ENCODE peak calls at places on chromosomes 12 and 14, in five cellular contexts. One of them, this sample, is unnamed.

GRCh38 chr12:100359822-100360221 is 2.9 kb downstream of the SLC17A8 start:
- DNase-seq in tibial nerve: no peak
- DNase-seq in suprapubic skin: no peak
- DNase-seq in HepG2: no peak
- DNase-seq in A549: peak
- DNase-seq in this sample: no peak

GRCh38 chr14:88955470-88955869 is 131.0 kb downstream of the TTC8 start:
- DNase-seq in tibial nerve: no peak
- DNase-seq in suprapubic skin: no peak
- DNase-seq in HepG2: no peak
- DNase-seq in A549: no peak
- DNase-seq in this sample: no peak

GRCh38 chr12:90124289-90124688 is 415.7 kb upstream of the ATP2B1 start:
- DNase-seq in tibial nerve: no peak
- DNase-seq in suprapubic skin: no peak
- DNase-seq in HepG2: no peak
- DNase-seq in A549: peak
- DNase-seq in this sample: no peak

GRCh38 chr12:76158518-76159321 is 74.2 kb upstream of the NAP1L1 start:
- DNase-seq in tibial nerve: no peak
- DNase-seq in suprapubic skin: no peak
- DNase-seq in HepG2: peak
- DNase-seq in A549: peak
- DNase-seq in this sample: peak

GRCh38 chr12:131283191-131283861 is 329.6 kb downstream of the ADGRD1 start:
- DNase-seq in tibial nerve: no peak
- DNase-seq in suprapubic skin: no peak
- DNase-seq in HepG2: no peak
- DNase-seq in A549: no peak
- DNase-seq in this sample: no peak

GRCh38 chr14:50714452-50715073 is 46.5 kb upstream of the SAV1 start:
- DNase-seq in tibial nerve: no peak
- DNase-seq in suprapubic skin: no peak
- DNase-seq in HepG2: peak
- DNase-seq in A549: peak
- DNase-seq in this sample: no peak

GRCh38 chr14:59918824-59919581 is 941 bp upstream of the LRRC9 start:
- DNase-seq in tibial nerve: no peak
- DNase-seq in suprapubic skin: no peak
- DNase-seq in HepG2: peak
- DNase-seq in A549: peak
- DNase-seq in this sample: no peak

GRCh38 chr12:91978143-91978542 is 167.5 kb downstream of the BTG1 start:
- DNase-seq in tibial nerve: no peak
- DNase-seq in suprapubic skin: no peak
- DNase-seq in HepG2: no peak
- DNase-seq in A549: peak
- DNase-seq in this sample: no peak

GRCh38 chr12:121522962-121523361 is 57.9 kb downstream of the KDM2B start:
- DNase-seq in tibial nerve: no peak
- DNase-seq in suprapubic skin: no peak
- DNase-seq in HepG2: no peak
- DNase-seq in A549: no peak
- DNase-seq in this sample: no peak

GRCh38 chr14:96410119-96410518 is 18.2 kb downstream of the AK7 start:
- DNase-seq in tibial nerve: no peak
- DNase-seq in suprapubic skin: no peak
- DNase-seq in HepG2: peak
- DNase-seq in A549: no peak
- DNase-seq in this sample: no peak

GRCh38 chr14:67636361-67636919 is 16.7 kb downstream of the ARG2 start:
- DNase-seq in tibial nerve: no peak
- DNase-seq in suprapubic skin: no peak
- DNase-seq in HepG2: no peak
- DNase-seq in A549: no peak
- DNase-seq in this sample: no peak

GRCh38 chr14:20662968-20663731 is 21.2 kb upstream of the RNASE4 start:
- DNase-seq in tibial nerve: peak
- DNase-seq in suprapubic skin: no peak
- DNase-seq in HepG2: peak
- DNase-seq in A549: peak
- DNase-seq in this sample: peak

GRCh38 chr12:102814691-102815367 is 102.2 kb downstream of the PAH start:
- DNase-seq in tibial nerve: no peak
- DNase-seq in suprapubic skin: no peak
- DNase-seq in HepG2: no peak
- DNase-seq in A549: no peak
- DNase-seq in this sample: no peak

GRCh38 chr14:90715993-90716392 is 100.2 kb downstream of the TTC7B start:
- DNase-seq in tibial nerve: no peak
- DNase-seq in suprapubic skin: no peak
- DNase-seq in HepG2: no peak
- DNase-seq in A549: no peak
- DNase-seq in this sample: no peak

GRCh38 chr12:24853588-24853987 is 95.3 kb downstream of the BCAT1 start:
- DNase-seq in tibial nerve: no peak
- DNase-seq in suprapubic skin: no peak
- DNase-seq in HepG2: no peak
- DNase-seq in A549: no peak
- DNase-seq in this sample: no peak

GRCh38 chr12:101707131-101707782 is 9.8 kb downstream of the CHPT1 start:
- DNase-seq in tibial nerve: no peak
- DNase-seq in suprapubic skin: no peak
- DNase-seq in HepG2: no peak
- DNase-seq in A549: no peak
- DNase-seq in this sample: no peak

GRCh38 chr12:88643685-88644084 is 63.4 kb upstream of the KITLG start:
- DNase-seq in tibial nerve: no peak
- DNase-seq in suprapubic skin: no peak
- DNase-seq in HepG2: no peak
- DNase-seq in A549: no peak
- DNase-seq in this sample: no peak

GRCh38 chr12:42698213-42698612 is 108.7 kb upstream of the PRICKLE1 start:
- DNase-seq in tibial nerve: no peak
- DNase-seq in suprapubic skin: no peak
- DNase-seq in HepG2: no peak
- DNase-seq in A549: no peak
- DNase-seq in this sample: no peak

GRCh38 chr12:1282670-1283361 is 291.8 kb downstream of the ERC1 start:
- DNase-seq in tibial nerve: peak
- DNase-seq in suprapubic skin: no peak
- DNase-seq in HepG2: no peak
- DNase-seq in A549: no peak
- DNase-seq in this sample: no peak

GRCh38 chr12:56629459-56630179 is 507 bp downstream of the BAZ2A start:
- DNase-seq in tibial nerve: no peak
- DNase-seq in suprapubic skin: no peak
- DNase-seq in HepG2: no peak
- DNase-seq in A549: peak
- DNase-seq in this sample: peak

GRCh38 chr14:104295681-104296387 is 157.4 kb downstream of the KIF26A start:
- DNase-seq in tibial nerve: no peak
- DNase-seq in suprapubic skin: peak
- DNase-seq in HepG2: no peak
- DNase-seq in A549: no peak
- DNase-seq in this sample: peak

GRCh38 chr14:42163136-42163535 is 556.5 kb downstream of the LRFN5 start:
- DNase-seq in tibial nerve: no peak
- DNase-seq in suprapubic skin: no peak
- DNase-seq in HepG2: no peak
- DNase-seq in A549: no peak
- DNase-seq in this sample: no peak

GRCh38 chr14:23441076-23441475 is 5.6 kb upstream of the MYH7 start:
- DNase-seq in tibial nerve: no peak
- DNase-seq in suprapubic skin: no peak
- DNase-seq in HepG2: no peak
- DNase-seq in A549: no peak
- DNase-seq in this sample: no peak

GRCh38 chr12:6603095-6603567 is 4.0 kb downstream of the CHD4 start:
- DNase-seq in tibial nerve: no peak
- DNase-seq in suprapubic skin: no peak
- DNase-seq in HepG2: no peak
- DNase-seq in A549: no peak
- DNase-seq in this sample: no peak

GRCh38 chr12:6605425-6606330 is 1.5 kb downstream of the CHD4 start:
- DNase-seq in tibial nerve: no peak
- DNase-seq in suprapubic skin: no peak
- DNase-seq in HepG2: no peak
- DNase-seq in A549: no peak
- DNase-seq in this sample: no peak

GRCh38 chr12:6602526-6602925 is 4.7 kb downstream of the CHD4 start:
- DNase-seq in tibial nerve: no peak
- DNase-seq in suprapubic skin: no peak
- DNase-seq in HepG2: no peak
- DNase-seq in A549: no peak
- DNase-seq in this sample: no peak

GRCh38 chr12:6606331-6607131 is 648 bp downstream of the CHD4 start:
- DNase-seq in tibial nerve: peak
- DNase-seq in suprapubic skin: no peak
- DNase-seq in HepG2: peak
- DNase-seq in A549: peak
- DNase-seq in this sample: peak

DNA sequence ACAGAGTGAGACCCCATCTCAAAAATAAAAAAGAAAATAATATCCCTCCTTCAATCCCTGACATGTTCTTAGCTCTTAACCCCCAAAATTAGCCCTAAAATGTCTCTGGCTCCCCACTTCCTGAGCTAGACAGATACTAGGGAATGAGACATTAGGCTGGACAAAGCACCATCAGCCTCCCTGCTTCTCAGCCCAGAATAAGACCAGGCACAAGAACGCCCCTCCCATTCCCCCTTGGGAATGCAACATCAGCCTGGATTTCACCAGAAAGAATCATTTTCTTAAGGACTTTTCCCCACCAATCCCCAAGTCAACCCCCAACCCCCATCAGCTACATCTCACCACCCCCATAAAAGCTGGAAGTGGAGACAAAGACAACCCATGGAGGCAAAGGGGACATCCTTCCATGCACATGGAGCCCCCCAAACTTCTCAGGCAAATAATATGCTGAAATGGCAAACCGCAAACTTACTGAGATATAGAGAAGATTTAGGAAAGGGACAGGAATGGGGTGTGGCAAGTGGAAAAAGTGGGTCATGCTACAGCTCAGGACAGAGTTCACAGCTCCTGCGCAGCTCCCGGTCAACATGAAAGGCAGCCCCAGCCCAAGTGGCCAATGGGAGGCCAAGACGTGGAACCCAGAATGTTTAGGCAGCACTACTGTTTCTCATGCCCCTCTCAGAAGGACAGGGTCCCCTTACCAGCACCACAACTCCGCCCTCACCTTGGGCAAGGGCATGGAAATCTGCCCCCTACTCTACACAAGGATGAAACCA is 2.7 kb downstream of the CHD4 start:
- DNase-seq in tibial nerve: no peak
- DNase-seq in suprapubic skin: no peak
- DNase-seq in HepG2: no peak
- DNase-seq in A549: no peak
- DNase-seq in this sample: no peak
- TF ChIP-seq CTCF in tibial nerve: no peak
- TF ChIP-seq CTCF in suprapubic skin: no peak
- TF ChIP-seq CTCF in HepG2: no peak
- TF ChIP-seq CTCF in A549: no peak
- TF ChIP-seq CTCF in this sample: no peak

GRCh38 chr12:69354561-69355187 is 4.9 kb upstream of the YEATS4 start:
- DNase-seq in tibial nerve: no peak
- DNase-seq in suprapubic skin: no peak
- DNase-seq in HepG2: peak
- DNase-seq in A549: no peak
- DNase-seq in this sample: no peak

GRCh38 chr12:69355363-69356035 is 4.0 kb upstream of the YEATS4 start:
- DNase-seq in tibial nerve: no peak
- DNase-seq in suprapubic skin: no peak
- DNase-seq in HepG2: no peak
- DNase-seq in A549: no peak
- DNase-seq in this sample: no peak

GRCh38 chr12:69354172-69354560 is 5.4 kb upstream of the YEATS4 start:
- DNase-seq in tibial nerve: no peak
- DNase-seq in suprapubic skin: no peak
- DNase-seq in HepG2: no peak
- DNase-seq in A549: no peak
- DNase-seq in this sample: no peak

GRCh38 chr12:69360348-69360672 is 767 bp downstream of the YEATS4 start:
- DNase-seq in tibial nerve: no peak
- DNase-seq in suprapubic skin: no peak
- DNase-seq in HepG2: no peak
- DNase-seq in A549: no peak
- DNase-seq in this sample: no peak

DNA sequence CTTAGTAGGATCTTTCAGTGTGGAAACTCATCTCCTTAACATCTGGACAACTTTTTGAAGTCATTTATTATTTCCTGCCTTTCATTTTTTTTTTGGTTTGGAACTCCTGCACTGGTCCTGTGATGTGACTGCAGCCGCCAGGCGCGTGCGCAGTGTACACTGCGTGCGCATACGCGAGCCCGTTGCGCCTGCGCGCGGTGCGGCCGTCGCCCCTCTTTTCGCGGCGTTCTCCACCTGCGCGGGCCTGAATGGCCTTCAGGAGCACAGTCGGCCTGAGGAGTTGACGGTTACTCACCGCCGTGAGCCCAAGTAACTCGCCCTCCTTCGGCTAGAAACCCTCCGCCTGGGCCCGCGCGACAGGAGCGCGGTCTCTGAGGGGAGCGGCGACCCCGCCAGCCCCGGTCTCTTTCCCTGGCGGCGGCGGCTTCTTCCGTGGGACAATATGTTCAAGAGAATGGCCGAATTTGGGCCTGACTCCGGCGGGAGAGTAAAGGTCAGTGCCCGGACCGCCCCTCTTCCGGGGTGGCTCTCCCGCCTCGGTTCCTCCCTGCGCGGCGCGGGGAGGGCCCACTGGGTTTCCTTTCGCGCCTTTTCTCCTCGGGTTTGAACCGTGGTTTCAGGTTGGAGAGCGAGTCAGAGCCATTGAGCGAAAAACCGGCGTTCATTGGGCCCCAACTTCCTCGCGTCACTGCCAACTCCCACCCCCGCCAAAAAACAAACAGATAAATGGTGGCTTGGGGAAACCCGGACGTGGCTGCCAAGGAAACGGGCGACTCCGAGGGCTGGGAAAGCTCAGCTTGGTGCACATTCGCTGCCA is at the start of gene YEATS4:
- DNase-seq in tibial nerve: peak
- DNase-seq in suprapubic skin: peak
- DNase-seq in HepG2: peak
- DNase-seq in A549: peak
- DNase-seq in this sample: peak
- TF ChIP-seq EP300 in tibial nerve: peak
- TF ChIP-seq EP300 in suprapubic skin: no peak
- TF ChIP-seq EP300 in HepG2: no peak
- TF ChIP-seq EP300 in A549: no peak
- TF ChIP-seq EP300 in this sample: no peak

GRCh38 chr12:16607895-16608294 is 1.9 kb upstream of the LMO3 start:
- DNase-seq in tibial nerve: no peak
- DNase-seq in suprapubic skin: no peak
- DNase-seq in HepG2: no peak
- DNase-seq in A549: no peak
- DNase-seq in this sample: no peak
- TF ChIP-seq POLR2A in tibial nerve: no peak
- TF ChIP-seq POLR2A in suprapubic skin: no peak
- TF ChIP-seq POLR2A in HepG2: no peak
- TF ChIP-seq POLR2A in A549: no peak
- TF ChIP-seq POLR2A in this sample: no peak

GRCh38 chr12:77928078-77928477 is 97.4 kb downstream of the NAV3 start:
- DNase-seq in tibial nerve: no peak
- DNase-seq in suprapubic skin: no peak
- DNase-seq in HepG2: no peak
- DNase-seq in A549: no peak
- DNase-seq in this sample: no peak

GRCh38 chr12:77932216-77932615 is 101.5 kb downstream of the NAV3 start:
- DNase-seq in tibial nerve: no peak
- DNase-seq in suprapubic skin: no peak
- DNase-seq in HepG2: no peak
- DNase-seq in A549: no peak
- DNase-seq in this sample: no peak
- TF ChIP-seq CTCF in tibial nerve: no peak
- TF ChIP-seq CTCF in suprapubic skin: no peak
- TF ChIP-seq CTCF in HepG2: no peak
- TF ChIP-seq CTCF in A549: no peak
- TF ChIP-seq CTCF in this sample: no peak